ENCODE peak calls at places on chromosomes 11 and 22, in four cellular contexts. N is HepG2, C is A549, Y is GM12878. K is an unnamed sample.

GRCh38 chr11:120310875-120311274 is 14.2 kb upstream of the TLCD5 start:
- DNase-seq in N (no peak), C (no peak), Y (no peak), K (no peak)

GRCh38 chr11:112320668-112321067 is 60.0 kb upstream of the PLET1 start:
- DNase-seq in N (peak; percentile 32), C (no peak), Y (no peak), K (no peak)

GRCh38 chr11:17822021-17822781 is 87.6 kb downstream of the KCNC1 start:
- DNase-seq in N (no peak), C (no peak), Y (no peak), K (no peak)

GRCh38 chr11:115415939-115416338 is 88.3 kb downstream of the CADM1 start:
- DNase-seq in N (no peak), C (no peak), Y (no peak), K (no peak)

GRCh38 chr11:7606496-7606895 is 66.8 kb downstream of the CYB5R2 start:
- DNase-seq in N (no peak), C (peak; percentile 25), Y (no peak), K (no peak)

GRCh38 chr11:102983491-102983890 is 28.0 kb upstream of the MMP13 start:
- DNase-seq in N (no peak), C (no peak), Y (no peak), K (no peak)

GRCh38 chr22:44410396-44411056 is 87.5 kb downstream of the RTL6 start:
- DNase-seq in N (no peak), C (no peak), Y (no peak), K (no peak)

GRCh38 chr11:67269401-67270255 is 3.4 kb downstream of the GRK2 start:
- DNase-seq in N (no peak), C (no peak), Y (no peak), K (no peak)

GRCh38 chr11:76588455-76589325 is 81.9 kb downstream of the LRRC32 start:
- DNase-seq in N (no peak), C (no peak), Y (no peak), K (no peak)

GRCh38 chr11:81237139-81237538 is 1496.5 kb downstream of the FAM181B start:
- DNase-seq in N (peak; percentile 49), C (no peak), Y (no peak), K (no peak)

GRCh38 chr11:74849525-74850391 is 99.1 kb downstream of the XRRA1 start:
- DNase-seq in N (peak; percentile 95), C (no peak), Y (no peak), K (no peak)

GRCh38 chr11:75431533-75432525 is 1.2 kb downstream of the KLHL35 start:
- DNase-seq in N (no peak), C (no peak), Y (no peak), K (peak; percentile 29)

GRCh38 chr22:44391026-44391425 is 78.3 kb upstream of the SHISAL1 start:
- DNase-seq in N (no peak), C (no peak), Y (no peak), K (no peak)

GRCh38 chr11:10918275-10918674 is 60.4 kb upstream of the ZBED5 start:
- DNase-seq in N (no peak), C (no peak), Y (no peak), K (no peak)

GRCh38 chr22:17369553-17370035 is 334 bp downstream of the CECR2 start:
- DNase-seq in N (no peak), C (no peak), Y (no peak), K (no peak)

DNA sequence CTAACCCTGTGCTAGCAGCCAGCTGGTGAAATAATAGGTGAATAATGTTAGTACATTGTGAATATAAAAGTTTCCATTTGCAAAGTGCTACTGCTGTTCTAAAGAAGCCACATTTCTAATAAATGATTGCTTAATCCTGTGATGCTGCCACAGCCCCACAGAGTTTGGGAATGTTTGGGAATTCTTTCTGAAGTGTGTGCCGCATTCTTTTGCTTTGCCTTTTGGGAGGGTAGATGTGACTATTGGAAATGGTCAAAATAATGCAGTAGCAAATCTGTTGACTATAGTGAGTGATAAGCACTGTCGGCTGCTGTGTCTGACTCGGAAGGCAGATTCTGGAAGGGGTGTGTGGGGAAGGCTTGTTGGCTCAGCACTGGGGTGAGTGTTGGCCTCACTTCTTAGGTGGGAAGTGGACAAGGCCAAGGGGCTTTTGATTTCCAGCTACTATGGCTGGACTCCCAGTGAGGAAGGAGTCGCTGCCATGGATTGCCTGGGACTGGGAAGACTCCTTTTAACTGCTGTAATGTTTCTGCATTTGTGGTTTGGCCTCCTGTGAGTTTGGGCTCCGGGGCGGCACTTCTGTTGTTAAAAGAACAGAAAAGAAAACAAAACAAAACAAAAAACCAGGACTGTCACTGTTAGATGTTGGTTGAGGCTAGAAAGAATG is 20.0 kb downstream of the ZBTB16 start:
- DNase-seq in N (no peak), C (no peak), Y (no peak), K (no peak)
- TF ChIP-seq POLR2AphosphoS2 in N (no peak), C (no peak), Y (no peak), K (no peak)

GRCh38 chr22:43315687-43316217 is 27.4 kb downstream of the SCUBE1 start:
- DNase-seq in N (no peak), C (no peak), Y (no peak), K (no peak)
- TF ChIP-seq POLR2AphosphoS2 in N (no peak), C (no peak), Y (no peak), K (no peak)

DNA sequence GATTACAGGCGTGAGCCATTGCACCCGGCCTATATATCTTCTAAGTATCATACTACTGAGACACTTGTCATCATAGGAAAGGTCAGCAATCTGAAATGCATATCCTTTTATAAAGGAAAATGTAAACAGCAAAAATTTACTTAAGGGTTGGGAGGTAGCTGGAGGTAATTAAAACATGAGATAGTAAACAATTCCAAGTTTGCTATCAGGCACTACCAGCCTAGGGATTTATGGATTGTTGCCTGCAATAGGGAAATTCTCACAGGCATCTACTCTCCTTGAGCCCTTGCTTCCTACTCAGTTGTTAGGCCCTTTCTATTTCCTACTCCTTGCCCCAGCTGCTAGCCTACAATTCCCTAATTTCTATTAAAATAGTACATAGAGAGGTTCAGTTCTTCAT is 16.1 kb downstream of the PGR start:
- DNase-seq in N (no peak), C (no peak), Y (no peak), K (no peak)
- TF ChIP-seq POLR2AphosphoS2 in N (no peak), C (no peak), Y (no peak), K (no peak)

GRCh38 chr11:82889133-82890001 is 10.9 kb downstream of the PRCP start:
- DNase-seq in N (no peak), C (no peak), Y (no peak), K (no peak)

DNA sequence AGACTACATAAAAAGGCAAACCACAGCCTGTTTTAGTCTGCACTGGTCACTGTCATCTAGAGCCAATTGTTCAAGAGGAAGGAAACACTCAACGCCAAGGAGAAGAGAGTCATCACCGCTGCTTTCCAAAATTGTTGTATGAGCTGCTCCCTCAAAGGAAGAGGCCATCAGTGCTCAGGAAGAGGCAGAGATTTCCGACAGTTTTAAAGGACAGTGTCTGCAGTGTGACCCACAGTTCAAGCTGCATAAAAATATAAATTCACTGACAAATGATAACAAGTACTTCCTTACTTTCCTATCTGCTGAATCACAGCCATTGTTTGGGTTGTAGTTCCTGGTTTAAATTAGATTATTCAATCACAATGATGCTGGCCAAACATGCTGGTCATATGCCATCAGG is 16.4 kb downstream of the PRCP start:
- DNase-seq in N (no peak), C (no peak), Y (no peak), K (no peak)
- TF ChIP-seq POLR2AphosphoS2 in N (no peak), C (no peak), Y (no peak), K (no peak)

DNA sequence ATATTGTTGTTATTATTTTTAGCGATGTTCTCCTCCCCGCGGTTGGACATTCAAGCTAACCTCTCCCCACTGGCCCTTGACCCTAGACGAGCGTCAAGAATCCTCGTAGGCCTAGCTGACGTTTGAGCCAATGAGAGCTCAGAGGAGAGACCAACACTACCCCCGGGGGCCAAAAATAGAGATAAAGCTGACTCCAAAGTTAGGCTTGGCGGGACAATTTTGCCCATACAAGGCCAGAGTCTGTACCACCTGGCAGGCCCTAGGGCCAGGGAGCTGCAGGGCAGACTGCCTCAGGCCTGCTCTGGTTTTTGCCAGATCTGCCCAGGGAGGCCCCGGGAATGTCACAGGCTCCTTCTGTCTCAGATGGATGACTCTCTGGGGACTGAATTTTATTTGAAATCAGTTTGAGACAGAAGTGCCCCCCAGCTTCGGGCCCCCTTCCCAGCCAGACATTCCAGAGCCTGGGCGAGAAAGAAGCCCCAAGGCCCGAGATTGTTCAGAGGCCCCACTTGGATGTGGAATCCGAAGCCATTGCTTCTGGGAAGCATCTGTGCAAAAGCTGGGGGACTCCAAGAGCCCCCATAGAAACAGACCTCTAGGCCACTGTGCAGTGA is 40.8 kb upstream of the ACCSL start:
- DNase-seq in N (no peak), C (no peak), Y (no peak), K (no peak)
- TF ChIP-seq POLR2AphosphoS2 in N (no peak), C (no peak), Y (no peak), K (no peak)

DNA sequence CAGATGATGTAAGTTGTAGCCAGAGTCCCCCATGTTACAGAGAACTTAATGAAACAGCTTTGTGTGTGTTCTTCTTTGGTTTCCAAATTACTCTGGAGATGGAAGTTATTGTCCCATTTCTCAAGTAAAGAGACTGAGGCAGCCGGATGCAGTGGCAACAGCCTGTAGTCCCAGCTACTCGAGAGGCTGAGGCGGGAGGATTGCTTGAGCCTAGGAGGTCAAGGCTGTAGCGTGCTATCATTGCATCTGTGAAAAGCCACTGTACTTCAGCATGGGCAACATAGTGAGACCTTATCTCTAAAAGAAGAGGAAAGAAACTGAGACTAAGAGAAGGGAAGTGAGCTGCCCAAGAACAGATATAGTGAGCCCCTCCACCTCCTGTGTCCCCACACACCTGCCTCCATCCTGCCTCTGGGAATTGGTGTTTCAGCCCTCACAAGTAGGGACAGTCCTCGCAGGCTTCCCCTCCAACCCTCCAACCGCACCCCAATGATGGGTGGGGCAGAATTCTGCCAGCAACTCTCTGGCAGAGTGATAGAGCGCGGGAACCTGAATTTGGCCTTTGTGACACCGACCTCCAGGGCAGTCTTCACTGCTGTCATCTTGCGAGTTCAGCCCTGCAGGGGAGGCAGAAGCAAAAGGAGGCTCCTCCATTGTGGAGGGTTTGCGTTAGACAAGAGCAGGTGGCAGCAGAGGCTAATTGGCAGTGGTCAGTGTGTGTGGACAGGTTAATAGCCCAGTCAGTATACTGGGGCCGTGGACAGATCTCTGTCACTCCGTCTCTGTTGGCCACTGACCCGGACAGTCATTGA is 1.6 kb downstream of the PDXP start:
- DNase-seq in N (no peak), C (no peak), Y (no peak), K (peak; percentile 34)
- TF ChIP-seq POLR2AphosphoS2 in N (no peak), C (no peak), Y (no peak), K (no peak)

GRCh38 chr11:70432065-70432464 is 33.7 kb downstream of the CTTN start:
- DNase-seq in N (no peak), C (no peak), Y (no peak), K (no peak)
- TF ChIP-seq POLR2AphosphoS2 in N (no peak), C (no peak), Y (no peak), K (no peak)